ENCODE peak calls at places on chromosomes 12 and 14, in five cellular contexts. G, K, R, I and J are unnamed samples.

GRCh38 chr12:89353188-89353822 is 1.0 kb upstream of the DUSP6 start:
- DNase-seq in R (peak; percentile 73), I (peak; percentile 33), G (peak; percentile 88), K (peak; percentile 85), J (peak; percentile 75)

GRCh38 chr12:127381681-127382080 is 885.3 kb upstream of the TMEM132C start:
- DNase-seq in I (no peak), K (no peak), R (no peak), G (peak; percentile 53), J (no peak)

GRCh38 chr12:52629251-52630103 is 11.1 kb upstream of the KRT73 start:
- DNase-seq in I (no peak), R (no peak), K (peak; percentile 60), G (no peak), J (no peak)

GRCh38 chr14:36520601-36521525 is 831 bp upstream of the NKX2-1 start:
- DNase-seq in K (no peak), I (no peak), R (peak; percentile 44), G (peak; percentile 14), J (peak; percentile 6)

GRCh38 chr12:108193922-108194321 is 64.8 kb downstream of the WSCD2 start:
- DNase-seq in G (no peak), R (no peak), K (no peak), I (peak; percentile 21), J (peak; percentile 16)

GRCh38 chr12:59972941-59973340 is 377.1 kb downstream of the SLC16A7 start:
- DNase-seq in R (no peak), G (peak; percentile 25), I (no peak), K (no peak), J (peak; percentile 35)

GRCh38 chr12:126337556-126337955 is 1272.3 kb downstream of the AACS start:
- DNase-seq in K (no peak), R (no peak), G (peak; percentile 92), I (no peak), J (peak; percentile 55)

GRCh38 chr12:127459166-127459565 is 807.8 kb upstream of the TMEM132C start:
- DNase-seq in I (no peak), K (no peak), R (no peak), G (no peak), J (no peak)

GRCh38 chr12:41743835-41744234 is 400.8 kb downstream of the GXYLT1 start:
- DNase-seq in K (no peak), R (no peak), I (no peak), G (no peak), J (no peak)

GRCh38 chr14:81517798-81518398 is 15.8 kb downstream of the SEL1L start:
- DNase-seq in I (no peak), K (no peak), R (no peak), G (no peak), J (peak; percentile 41)

GRCh38 chr12:113889076-113889475 is 77.0 kb downstream of the RBM19 start:
- DNase-seq in R (no peak), K (no peak), G (peak; percentile 28), I (no peak), J (no peak)

GRCh38 chr12:90167501-90167900 is 458.9 kb upstream of the ATP2B1 start:
- DNase-seq in K (no peak), G (no peak), I (no peak), R (no peak), J (no peak)

GRCh38 chr14:106613256-106613655 is 1086.9 kb downstream of the TMEM121 start:
- DNase-seq in R (no peak), I (no peak), G (no peak), K (no peak), J (no peak)

GRCh38 chr14:89427426-89428162 is 10.6 kb upstream of the FOXN3 start:
- DNase-seq in R (no peak), K (no peak), I (no peak), G (no peak), J (no peak)

GRCh38 chr12:97313471-97314190 is 149.0 kb upstream of the RMST start:
- DNase-seq in G (peak; percentile 6), I (no peak), R (no peak), K (no peak), J (no peak)

GRCh38 chr12:19190292-19191031 is 60.9 kb downstream of the PLEKHA5 start:
- DNase-seq in I (no peak), G (peak; percentile 48), R (no peak), K (no peak), J (peak; percentile 59)

GRCh38 chr12:78442454-78442801 is 422.1 kb upstream of the SYT1 start:
- DNase-seq in R (no peak), K (no peak), I (no peak), G (peak; percentile 20), J (peak; percentile 46)

GRCh38 chr12:20576528-20576927 is 118.6 kb upstream of the SLCO1C1 start:
- DNase-seq in I (no peak), K (no peak), R (no peak), G (no peak), J (no peak)

GRCh38 chr14:74669846-74670245 is 43.0 kb downstream of the AREL1 start:
- DNase-seq in R (no peak), I (no peak), K (no peak), G (no peak), J (no peak)

GRCh38 chr14:74675219-74675618 is 37.7 kb downstream of the AREL1 start:
- DNase-seq in I (no peak), R (no peak), K (no peak), G (no peak), J (no peak)

GRCh38 chr14:74670726-74671125 is 42.2 kb downstream of the AREL1 start:
- DNase-seq in K (no peak), R (no peak), I (no peak), G (peak; percentile 63), J (peak; percentile 46)

GRCh38 chr14:74671789-74672188 is 41.1 kb downstream of the AREL1 start:
- DNase-seq in G (peak; percentile 82), R (no peak), K (no peak), I (peak; percentile 40), J (peak; percentile 81)

DNA sequence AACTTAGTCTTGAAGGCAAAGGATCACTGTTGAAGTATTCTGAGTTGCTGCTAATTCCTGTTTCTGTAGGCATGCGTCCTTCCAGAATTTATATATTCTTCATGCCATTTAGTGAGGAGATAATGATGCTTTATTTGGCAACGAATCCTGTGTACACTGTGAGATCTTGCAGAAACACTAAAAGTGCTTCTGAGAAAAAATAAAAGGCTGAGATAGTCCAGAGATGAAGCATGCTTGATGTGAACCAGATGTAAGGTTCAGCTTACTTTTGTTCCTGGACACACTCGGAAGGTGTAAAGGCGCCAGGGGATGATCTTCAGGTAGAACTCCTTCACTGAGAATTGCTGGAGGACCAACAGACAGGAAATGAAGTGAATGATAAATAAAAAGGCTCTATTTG is 39.1 kb downstream of the AREL1 start:
- DNase-seq in R (no peak), K (no peak), I (no peak), G (no peak), J (no peak)
- TF ChIP-seq CTCF in R (no peak), K (no peak), I (no peak), G (no peak), J (no peak)

GRCh38 chr12:92032101-92032500 is 113.5 kb downstream of the BTG1 start:
- DNase-seq in R (no peak), G (no peak), K (no peak), I (no peak), J (no peak)

GRCh38 chr12:92028039-92028709 is 117.5 kb downstream of the BTG1 start:
- DNase-seq in K (no peak), G (peak; percentile 24), R (no peak), I (no peak), J (peak; percentile 87)

GRCh38 chr12:92029136-92029535 is 116.5 kb downstream of the BTG1 start:
- DNase-seq in G (no peak), I (no peak), R (no peak), K (no peak), J (no peak)

GRCh38 chr12:92030618-92031017 is 115.0 kb downstream of the BTG1 start:
- DNase-seq in I (peak; percentile 57), K (no peak), G (peak; percentile 81), R (peak; percentile 53), J (peak; percentile 78)

DNA sequence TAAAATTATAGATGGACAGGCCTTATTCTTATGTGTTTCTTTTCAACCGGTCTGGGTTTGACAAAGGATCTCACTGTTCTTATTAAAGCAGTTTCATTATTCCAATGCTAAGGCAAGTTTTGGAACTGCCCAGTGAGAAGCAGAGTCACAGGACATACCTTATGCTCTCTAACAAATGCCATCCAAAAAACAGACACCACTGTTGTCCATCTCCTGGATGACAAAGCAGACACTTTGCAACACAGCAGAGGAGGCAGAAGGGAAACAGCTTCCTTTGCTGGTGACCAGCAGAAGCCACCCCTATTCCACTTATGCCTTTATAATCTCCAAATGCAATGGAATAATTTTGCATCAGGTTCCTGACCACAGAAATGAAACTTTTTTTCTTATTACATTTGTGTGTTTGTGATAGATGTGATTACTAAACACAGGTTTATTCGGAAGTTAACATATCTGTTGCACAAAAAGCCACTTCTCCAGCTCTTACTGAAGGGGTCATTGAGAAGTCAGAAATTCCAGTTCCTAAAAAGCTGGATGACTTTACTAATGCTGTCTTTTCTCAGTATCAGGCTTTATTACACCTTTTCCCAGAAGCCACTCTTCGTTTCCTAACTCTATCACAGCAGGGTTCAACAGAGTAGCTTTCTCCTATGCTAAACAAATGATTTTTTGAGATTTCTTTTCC is 115.6 kb downstream of the BTG1 start:
- DNase-seq in I (no peak), G (peak; percentile 19), R (no peak), K (no peak), J (no peak)
- H3K4me3 ChIP-seq in I (no peak overlapping the region), G (no peak overlapping the region), R (no peak overlapping the region), K (no peak overlapping the region), J (no peak overlapping the region)

GRCh38 chr12:1591029-1591428 is 3.4 kb downstream of the FBXL14 start:
- DNase-seq in G (peak; percentile 45), R (no peak), K (no peak), I (no peak), J (peak; percentile 50)
- TF ChIP-seq CTCF in G (peak; percentile 16), R (no peak), K (no peak), I (no peak), J (peak; percentile 22)

DNA sequence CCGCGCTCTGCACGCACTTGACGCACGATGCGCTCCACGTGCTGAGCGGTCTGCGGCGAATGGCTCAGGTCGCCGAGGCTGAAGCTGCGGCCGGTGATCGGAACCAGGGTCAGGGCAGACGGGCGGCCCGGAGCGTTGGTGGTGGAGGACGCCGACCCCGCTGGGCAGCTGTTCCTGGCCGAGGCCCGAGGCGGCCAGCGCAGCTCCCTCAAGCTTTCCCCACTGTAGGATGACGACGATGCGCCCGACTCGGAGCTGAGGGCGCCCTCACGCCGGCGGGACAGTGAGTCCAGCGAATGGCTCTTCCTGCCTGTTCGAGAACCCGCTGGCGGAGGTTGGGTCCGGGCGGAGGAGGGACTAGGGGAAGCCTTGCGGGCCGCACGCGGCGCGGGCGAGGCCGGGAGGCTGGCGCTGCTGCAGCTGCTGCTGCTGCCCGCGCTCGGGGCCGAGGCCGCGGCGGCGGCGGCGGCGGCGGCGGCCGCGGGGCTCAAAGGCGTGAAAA is 2.0 kb downstream of the CCDC177 start:
- DNase-seq in R (no peak), G (no peak), I (no peak), K (no peak), J (no peak)
- H3K4me3 ChIP-seq in R (peak overlapping the region; percentile 62), G (no peak overlapping the region), I (peak overlapping the region; percentile 52), K (peak overlapping the region; percentile 55), J (no peak overlapping the region)

DNA sequence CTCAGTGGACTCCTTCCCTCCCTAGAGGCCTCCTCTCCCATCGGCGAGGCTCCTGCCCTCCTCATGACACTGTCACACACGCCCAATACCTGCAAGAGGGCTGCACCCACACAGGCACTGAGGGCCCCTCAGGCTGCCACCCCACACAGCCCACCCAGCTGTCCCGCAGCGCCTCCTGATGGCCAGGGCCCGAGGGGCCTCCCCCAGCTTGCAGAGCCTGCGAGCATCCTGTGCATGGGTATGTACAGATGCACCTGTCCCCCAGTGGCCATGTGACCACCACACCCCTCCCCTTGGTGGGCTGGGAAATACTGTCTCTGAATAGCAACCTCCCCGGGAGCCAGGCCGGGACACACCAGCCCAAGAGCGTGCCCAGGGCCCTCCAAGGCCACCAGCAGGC is 19.0 kb upstream of the NUDT14 start:
- DNase-seq in R (no peak), I (no peak), G (no peak), K (no peak), J (no peak)
- TF ChIP-seq CTCF in R (no peak), I (no peak), G (peak; percentile 13), K (no peak), J (no peak)

GRCh38 chr12:6347367-6348338 is 5.8 kb upstream of the TNFRSF1A start:
- DNase-seq in G (peak; percentile 48), K (no peak), I (peak; percentile 77), R (peak; percentile 83), J (peak; percentile 97)
- H3K4me3 ChIP-seq in G (no peak overlapping the region), K (peak overlapping the region; percentile 12), I (no peak overlapping the region), R (peak overlapping the region; percentile 24), J (no peak overlapping the region)